ENCODE peak calls at places on chromosome 2, in eight cellular contexts. P is CD8-positive, alpha-beta T cell; N is stimulated activated CD4-positive, alpha-beta T cell treated with anti-CD3 and anti-CD28 coated beads, Interleukin-2, amount 100 ng/mL, for 48 hours; R is NCI-H526 treated with DMSO at 0.1 percent for 48 hours; O is activated naive CD4-positive, alpha-beta T cell treated with anti-CD3 and anti-CD28 coated beads, Interleukin-2, amount 10 ng/mL, durations not matched to agents 7 days and 5 days; F is GM12865; K is GM10248; J is GM04504. Y is an unnamed sample.

GRCh38 chr2:2324565-2325101 is 6.4 kb downstream of the MYT1L start:
- DNase-seq in P (no peak), N (no peak), R (peak; percentile 73), O (no peak), F (no peak), K (no peak), J (no peak), Y (no peak)

GRCh38 chr2:44579136-44579836 is 217.5 kb downstream of the CAMKMT start:
- DNase-seq in P (no peak), N (no peak), R (no peak), O (no peak), F (no peak), K (no peak), J (no peak), Y (no peak)

GRCh38 chr2:152715854-152716428 is 1.3 kb downstream of the PRPF40A start:
- DNase-seq in P (no peak), N (peak; percentile 10), R (peak; percentile 37), O (peak; percentile 34), F (peak; percentile 62), K (no peak), J (no peak), Y (no peak)

GRCh38 chr2:214536625-214537024 is 125.8 kb downstream of the VWC2L start:
- DNase-seq in P (no peak), N (no peak), R (no peak), O (no peak), F (no peak), K (no peak), J (no peak), Y (no peak)

GRCh38 chr2:100017633-100018032 is 124.8 kb downstream of the AFF3 start:
- DNase-seq in P (no peak), N (no peak), R (no peak), O (no peak), F (no peak), K (no peak), J (peak; percentile 46), Y (no peak)

GRCh38 chr2:36811071-36811470 is 114.6 kb downstream of the VIT start:
- DNase-seq in P (no peak), N (no peak), R (no peak), O (no peak), F (no peak), K (no peak), J (no peak), Y (no peak)

GRCh38 chr2:218877891-218878290 is 2.8 kb upstream of the WNT10A start:
- DNase-seq in P (no peak), N (no peak), R (no peak), O (no peak), F (no peak), K (no peak), J (no peak), Y (no peak)

GRCh38 chr2:213149949-213150314 is 1.5 kb downstream of the IKZF2 start:
- DNase-seq in P (no peak), N (no peak), R (no peak), O (no peak), F (no peak), K (no peak), J (no peak), Y (no peak)

GRCh38 chr2:1743396-1744150 is 742 bp downstream of the PXDN start:
- DNase-seq in P (no peak), N (no peak), R (no peak), O (no peak), F (no peak), K (no peak), J (no peak), Y (no peak)

GRCh38 chr2:235577404-235578330 is 83.8 kb downstream of the AGAP1 start:
- DNase-seq in P (no peak), N (no peak), R (peak; percentile 84), O (no peak), F (no peak), K (no peak), J (no peak), Y (no peak)

GRCh38 chr2:218607436-218608115 is at the start of gene PLCD4:
- DNase-seq in P (no peak), N (no peak), R (no peak), O (no peak), F (no peak), K (no peak), J (peak; percentile 32), Y (no peak)

GRCh38 chr2:218861645-218862318 is 2.2 kb downstream of the WNT6 start:
- DNase-seq in P (no peak), N (no peak), R (no peak), O (no peak), F (no peak), K (no peak), J (no peak), Y (no peak)

GRCh38 chr2:240881913-240882312 is 13.3 kb downstream of the AGXT start:
- DNase-seq in P (no peak), N (no peak), R (no peak), O (no peak), F (no peak), K (no peak), J (no peak), Y (no peak)

GRCh38 chr2:26119521-26119920 is 53.4 kb upstream of the GAREM2 start:
- DNase-seq in P (no peak), N (no peak), R (no peak), O (no peak), F (no peak), K (no peak), J (no peak), Y (no peak)

GRCh38 chr2:38997784-38998183 is 108.1 kb downstream of the ARHGEF33 start:
- DNase-seq in P (no peak), N (no peak), R (peak; percentile 46), O (no peak), F (no peak), K (no peak), J (peak; percentile 80), Y (no peak)

GRCh38 chr2:69789129-69789528 is 40.3 kb upstream of the GMCL1 start:
- DNase-seq in P (no peak), N (no peak), R (no peak), O (no peak), F (peak; percentile 83), K (no peak), J (peak; percentile 85), Y (no peak)

GRCh38 chr2:239866778-239867177 is 158.4 kb downstream of the NDUFA10 start:
- DNase-seq in P (no peak), N (no peak), R (no peak), O (no peak), F (no peak), K (no peak), J (no peak), Y (no peak)

GRCh38 chr2:168964251-168964807 is 63.2 kb downstream of the G6PC2 start:
- DNase-seq in P (no peak), N (no peak), R (no peak), O (no peak), F (no peak), K (no peak), J (no peak), Y (no peak)

GRCh38 chr2:203650860-203651613 is 55.4 kb upstream of the CD28 start:
- DNase-seq in P (no peak), N (no peak), R (peak; percentile 5), O (no peak), F (peak; percentile 51), K (no peak), J (no peak), Y (no peak)

GRCh38 chr2:83531211-83531610 is 927.9 kb downstream of the SUCLG1 start:
- DNase-seq in P (no peak), N (no peak), R (no peak), O (no peak), F (no peak), K (no peak), J (no peak), Y (no peak)

GRCh38 chr2:219701847-219702634 is 74.6 kb downstream of the SLC4A3 start:
- DNase-seq in P (no peak), N (no peak), R (no peak), O (no peak), F (no peak), K (no peak), J (no peak), Y (no peak)

GRCh38 chr2:209383212-209383611 is 40.6 kb upstream of the MAP2 start:
- DNase-seq in P (no peak), N (no peak), R (no peak), O (no peak), F (no peak), K (no peak), J (peak; percentile 42), Y (no peak)

GRCh38 chr2:207044380-207044779 is 105.1 kb downstream of the CPO start:
- DNase-seq in P (no peak), N (no peak), R (no peak), O (no peak), F (no peak), K (no peak), J (no peak), Y (no peak)

GRCh38 chr2:185807351-185807750 is 68.7 kb downstream of the FSIP2 start:
- DNase-seq in P (no peak), N (no peak), R (no peak), O (no peak), F (no peak), K (no peak), J (no peak), Y (no peak)

GRCh38 chr2:120826260-120826648 is 90.6 kb downstream of the GLI2 start:
- DNase-seq in P (no peak), N (no peak), R (no peak), O (no peak), F (no peak), K (no peak), J (no peak), Y (no peak)

GRCh38 chr2:216074380-216074779 is 7.2 kb downstream of the PECR start:
- DNase-seq in P (no peak), N (no peak), R (no peak), O (no peak), F (no peak), K (no peak), J (no peak), Y (no peak)

GRCh38 chr2:27723372-27724144 is 48.0 kb upstream of the MRPL33 start:
- DNase-seq in P (no peak), N (peak; percentile 25), R (peak; percentile 34), O (peak; percentile 45), F (peak; percentile 48), K (peak; percentile 56), J (no peak), Y (peak; percentile 40)

GRCh38 chr2:21372654-21373053 is 248.9 kb downstream of the TDRD15 start:
- DNase-seq in P (no peak), N (no peak), R (peak; percentile 7), O (no peak), F (peak; percentile 26), K (peak; percentile 12), J (no peak), Y (no peak)

GRCh38 chr2:237892936-237893595 is 33.6 kb downstream of the RAMP1 start:
- DNase-seq in P (no peak), N (no peak), R (peak; percentile 94), O (no peak), F (no peak), K (no peak), J (no peak), Y (no peak)

GRCh38 chr2:128599700-128600099 is 281.0 kb upstream of the HS6ST1 start:
- DNase-seq in P (no peak), N (no peak), R (no peak), O (peak; percentile 8), F (no peak), K (no peak), J (no peak), Y (no peak)

GRCh38 chr2:219997341-219997851 is 370.0 kb downstream of the SLC4A3 start:
- DNase-seq in P (no peak), N (peak; percentile 5), R (no peak), O (peak; percentile 27), F (peak; percentile 23), K (no peak), J (no peak), Y (no peak)

GRCh38 chr2:43776317-43776716 is 2.5 kb downstream of the DYNC2LI1 start:
- DNase-seq in P (no peak), N (no peak), R (no peak), O (no peak), F (no peak), K (no peak), J (no peak), Y (no peak)

GRCh38 chr2:140589273-140589672 is 1541.5 kb downstream of the LRP1B start:
- DNase-seq in P (no peak), N (no peak), R (no peak), O (no peak), F (no peak), K (no peak), J (no peak), Y (no peak)

GRCh38 chr2:85584857-85585780 is 888 bp downstream of the VAMP5 start:
- DNase-seq in P (no peak), N (no peak), R (no peak), O (peak; percentile 48), F (peak; percentile 50), K (peak; percentile 43), J (peak; percentile 43), Y (no peak)

Y was measured in GM19239.